ENCODE peak calls at places on chromosome 16, in six cellular contexts. X, O, N, B, K and G are unnamed samples.

GRCh38 chr16:67390816-67391423 is 2.4 kb downstream of the TPPP3 start:
- DNase-seq in B (no peak), O (no peak), N (no peak), X (no peak), K (no peak), G (no peak)

GRCh38 chr16:89138843-89139520 is 32.6 kb upstream of the CDH15 start:
- DNase-seq in N (no peak), X (no peak), B (no peak), O (no peak), K (no peak), G (no peak)

GRCh38 chr16:48188449-48189102 is 32.8 kb upstream of the ABCC12 start:
- DNase-seq in X (no peak), N (peak), O (no peak), K (no peak), B (peak), G (peak)

GRCh38 chr16:86862596-86862995 is 284.2 kb downstream of the FOXL1 start:
- DNase-seq in B (no peak), K (no peak), X (no peak), N (no peak), O (no peak), G (no peak)

GRCh38 chr16:83705856-83706255 is 101.9 kb upstream of the HSBP1 start:
- DNase-seq in B (no peak), N (no peak), O (no peak), K (no peak), X (no peak), G (no peak)

GRCh38 chr16:81587626-81588160 is 143.1 kb downstream of the CMIP start:
- DNase-seq in K (no peak), O (no peak), N (no peak), B (no peak), X (no peak), G (no peak)

GRCh38 chr16:57675752-57676623 is 7.9 kb downstream of the ADGRG3 start:
- DNase-seq in K (peak), O (no peak), B (no peak), N (no peak), X (peak), G (no peak)

GRCh38 chr16:11278681-11279628 is 2.2 kb downstream of the PRM1 start:
- DNase-seq in N (peak), K (no peak), O (no peak), B (no peak), X (no peak), G (no peak)

GRCh38 chr16:72517154-72517553 is 345.2 kb upstream of the PMFBP1 start:
- DNase-seq in K (no peak), B (no peak), X (no peak), N (no peak), O (no peak), G (no peak)

DNA sequence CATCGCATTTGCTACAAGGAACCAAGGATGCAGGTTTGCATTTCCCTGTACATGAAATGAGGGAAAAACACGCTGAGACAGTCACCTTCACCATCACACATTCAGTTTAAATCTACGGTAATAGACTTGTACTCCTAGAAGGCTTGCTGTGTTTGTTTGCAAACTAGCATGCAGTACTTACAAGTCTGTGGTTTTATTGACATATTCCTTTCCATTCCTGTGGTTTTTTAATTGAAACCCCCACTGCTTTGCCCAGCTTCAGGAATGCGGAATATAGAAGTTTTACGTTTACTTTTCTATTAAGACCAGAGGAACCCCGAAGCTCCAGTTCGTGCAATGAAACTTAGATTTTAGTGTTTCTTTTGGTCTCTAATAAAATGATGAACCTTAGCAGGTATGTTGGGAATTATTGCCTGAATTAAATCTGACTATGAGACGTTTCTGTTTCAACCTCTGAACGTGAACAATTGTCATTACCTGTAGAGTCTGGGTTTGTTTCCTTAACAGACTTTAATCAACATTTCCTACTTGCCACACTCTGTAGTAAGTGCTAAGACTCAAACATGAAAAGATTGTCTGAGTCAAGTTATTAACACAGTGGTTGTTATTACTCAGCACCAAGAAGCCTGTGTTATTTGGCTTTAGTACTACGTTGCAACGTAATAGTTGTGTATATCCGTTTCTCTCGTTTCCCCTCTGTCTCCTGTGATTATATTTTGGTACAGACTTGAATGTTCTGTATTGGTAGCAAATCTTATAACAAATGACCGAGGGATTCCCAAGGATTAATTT is 793.3 kb upstream of the GOT2 start:
- DNase-seq in O (no peak), N (no peak), B (no peak), K (no peak), X (no peak), G (no peak)
- TF ChIP-seq TAF1 in O (no peak), N (no peak), B (no peak), K (no peak), X (no peak), G (no peak)

DNA sequence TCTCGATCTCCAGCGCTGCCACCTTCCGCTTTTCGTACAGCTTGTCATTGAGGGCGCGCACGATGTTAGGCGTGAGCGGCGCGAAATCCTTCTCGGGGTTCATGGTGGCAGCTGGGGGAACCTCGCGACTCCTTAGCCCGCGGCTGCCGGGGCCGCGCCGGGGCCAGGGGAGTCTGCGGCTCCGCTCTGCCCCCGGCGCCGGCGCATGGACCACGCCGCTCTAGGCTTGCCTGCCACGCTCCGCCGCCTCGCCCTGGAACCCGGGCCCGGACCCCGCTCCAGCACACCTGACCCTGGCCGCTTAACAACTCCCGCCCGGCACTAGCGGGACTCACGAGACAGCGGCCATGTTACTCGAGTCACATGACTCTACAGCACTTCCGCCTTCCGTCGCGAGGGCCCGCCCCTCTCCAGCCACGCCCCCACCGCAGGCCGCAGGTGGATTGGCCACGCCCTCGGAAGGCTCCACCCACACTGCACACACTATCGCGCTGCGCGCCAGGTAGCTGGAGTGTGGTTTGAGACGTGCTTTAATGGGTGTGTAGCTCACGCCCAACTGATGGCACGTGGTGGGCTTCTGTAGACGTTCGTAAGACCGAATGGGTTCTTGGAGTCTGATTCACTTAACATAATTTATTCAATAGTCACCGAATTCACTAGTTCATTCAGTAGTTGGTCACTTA is at the start of gene VAC14:
- DNase-seq in B (peak), N (peak), X (peak), K (peak), O (peak), G (peak)
- TF ChIP-seq POLR2A in B (peak), N (peak), X (peak), K (peak), O (peak), G (peak)

GRCh38 chr16:4179763-4180260 is 62.1 kb downstream of the SRL start:
- DNase-seq in X (no peak), N (no peak), K (no peak), O (no peak), B (no peak), G (no peak)

GRCh38 chr16:4183258-4184037 is 58.4 kb downstream of the SRL start:
- DNase-seq in B (peak), N (peak), O (peak), K (peak), X (peak), G (peak)

GRCh38 chr16:4180511-4180910 is 61.4 kb downstream of the SRL start:
- DNase-seq in K (no peak), X (no peak), O (no peak), B (no peak), N (no peak), G (no peak)

GRCh38 chr16:4182581-4183257 is 59.2 kb downstream of the SRL start:
- DNase-seq in X (no peak), O (no peak), N (no peak), B (no peak), K (no peak), G (no peak)

DNA sequence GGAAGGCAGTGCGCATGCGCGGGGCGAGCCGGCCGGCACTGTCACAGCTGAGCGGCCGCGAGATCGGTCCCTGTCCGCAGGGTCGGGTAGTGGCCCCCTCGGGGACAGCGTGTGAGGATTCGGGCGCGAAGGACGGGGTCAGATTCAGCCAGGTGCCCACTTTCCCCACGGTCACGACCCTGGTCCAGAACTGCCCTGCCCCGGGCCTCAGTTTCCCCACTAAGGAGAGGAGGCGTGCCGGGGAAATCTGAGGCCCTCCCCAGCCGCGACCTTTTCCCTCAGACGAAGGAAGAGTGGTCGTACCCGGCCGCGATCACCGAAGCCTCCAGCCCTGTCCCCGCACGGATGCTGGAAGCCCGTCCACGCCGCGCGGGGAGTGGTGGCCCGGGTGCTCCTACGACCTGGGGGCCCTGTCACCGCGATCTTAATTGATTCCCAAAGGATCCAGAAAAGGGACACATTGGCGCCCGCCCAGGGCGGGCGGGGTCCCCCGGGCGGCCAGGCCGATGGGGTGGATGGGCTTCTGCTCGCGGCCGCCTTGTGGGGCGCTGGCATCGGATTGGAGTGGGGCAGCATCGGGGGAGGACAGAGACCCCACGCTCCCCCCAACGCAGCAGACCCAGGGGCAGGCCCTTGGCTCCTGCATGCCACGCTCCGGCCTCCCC is 57.7 kb downstream of the SRL start:
- DNase-seq in B (no peak), X (no peak), O (no peak), N (no peak), K (peak), G (no peak)
- TF ChIP-seq POLR2AphosphoS5 in B (no peak), X (no peak), O (no peak), N (no peak), K (no peak), G (no peak)

GRCh38 chr16:78607465-78607864 is 508.0 kb downstream of the WWOX start:
- DNase-seq in K (no peak), X (no peak), N (no peak), O (no peak), B (no peak), G (no peak)
- TF ChIP-seq TAF1 in K (no peak), X (no peak), N (no peak), O (no peak), B (no peak), G (no peak)

DNA sequence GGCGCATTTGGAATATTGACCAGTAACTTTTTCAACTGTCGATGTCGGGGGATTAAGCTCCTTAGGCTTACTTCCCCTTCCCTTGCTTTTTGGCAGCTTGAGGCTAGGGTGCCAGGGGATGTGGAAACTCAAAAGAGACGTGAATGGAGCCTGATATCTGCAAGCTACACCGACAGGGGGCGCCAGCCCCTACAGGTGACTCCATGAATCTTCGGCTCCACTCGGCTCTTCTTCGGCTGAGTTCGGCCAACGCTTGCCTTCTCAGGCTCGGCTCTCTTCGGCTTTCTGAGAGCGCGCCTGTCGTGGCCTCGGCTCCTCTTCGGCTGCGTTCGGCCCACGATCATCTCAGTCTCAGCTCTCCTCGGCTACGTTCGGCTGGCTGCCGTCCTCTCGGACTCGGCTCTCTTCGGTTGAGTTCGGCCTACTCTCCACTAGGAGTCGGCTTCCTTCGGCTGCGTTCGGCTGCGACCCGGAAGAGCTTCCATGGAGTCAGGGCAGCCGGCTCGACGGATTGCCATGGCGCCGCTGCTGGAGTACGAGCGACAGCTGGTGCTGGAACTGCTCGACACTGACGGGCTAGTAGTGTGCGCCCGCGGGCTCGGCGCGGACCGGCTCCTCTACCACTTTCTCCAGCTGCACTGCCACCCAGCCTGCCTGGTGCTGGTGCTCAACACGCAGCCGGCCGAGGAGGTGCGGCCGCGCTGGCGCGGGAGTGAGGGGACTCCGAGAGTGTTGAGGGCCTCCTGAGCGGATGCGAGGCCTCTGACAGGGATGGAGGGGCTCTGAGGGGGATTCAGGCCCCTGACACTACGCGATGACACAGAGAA is at the start of gene ERCC4:
- DNase-seq in X (peak), B (peak), N (peak), K (peak), O (peak), G (peak)
- TF ChIP-seq POLR2A in X (peak), B (peak), N (peak), K (peak), O (peak), G (peak)

GRCh38 chr16:19935696-19936095 is 51.0 kb upstream of the GPRC5B start:
- DNase-seq in N (no peak), K (no peak), X (no peak), B (no peak), O (no peak), G (no peak)
- TF ChIP-seq POLR2AphosphoS5 in N (no peak), K (no peak), X (no peak), B (no peak), O (no peak), G (no peak)